ENCODE peak calls at places on chromosome 21, in six cellular contexts. U is cardiac muscle cell; O is CD8-positive, alpha-beta T cell; P is fibroblast of lung; T is thyroid gland; G is A549. X is an unnamed sample. For H3K4me1, the result is how much of the 10 kb centered on the place peaks cover.

GRCh38 chr21:34889287-34889536 is 159.9 kb downstream of the RUNX1 start:
- DNase-seq in U (peak), O (no peak), P (peak), T (peak), G (no peak), X (no peak)

GRCh38 chr21:26148834-26149354 is 21.7 kb downstream of the APP start:
- DNase-seq in U (no peak), O (no peak), P (peak), T (peak), G (no peak), X (no peak)

GRCh38 chr21:19048088-19048672 is 644.6 kb upstream of the TMPRSS15 start:
- DNase-seq in U (no peak), O (no peak), P (no peak), T (no peak), G (no peak), X (no peak)

GRCh38 chr21:24938592-24938991 is 668.7 kb downstream of the MRPL39 start:
- DNase-seq in U (no peak), O (no peak), P (no peak), T (no peak), G (no peak), X (no peak)

GRCh38 chr21:18409579-18409978 is 6.0 kb upstream of the TMPRSS15 start:
- DNase-seq in U (no peak), O (no peak), P (no peak), T (no peak), G (no peak), X (no peak)

GRCh38 chr21:38965910-38966504 is 160.3 kb downstream of the ETS2 start:
- DNase-seq in U (no peak), O (no peak), P (peak), T (peak), G (peak), X (no peak)

GRCh38 chr21:39575778-39576177 is 37.0 kb upstream of the B3GALT5 start:
- DNase-seq in U (no peak), O (no peak), P (no peak), T (no peak), G (no peak), X (no peak)

GRCh38 chr21:36321325-36322082 is 1.5 kb downstream of the MORC3 start:
- DNase-seq in U (peak), O (no peak), P (peak), T (peak), G (no peak), X (no peak)

GRCh38 chr21:27756191-27756590 is 789.3 kb upstream of the ADAMTS5 start:
- DNase-seq in U (no peak), O (no peak), P (no peak), T (no peak), G (no peak), X (no peak)

GRCh38 chr21:34313116-34313515 is 50.7 kb upstream of the KCNE2 start:
- DNase-seq in U (no peak), O (no peak), P (no peak), T (no peak), G (no peak), X (no peak)

GRCh38 chr21:36773111-36773510 is 74.2 kb downstream of the SIM2 start:
- DNase-seq in U (no peak), O (no peak), P (peak), T (peak), G (no peak), X (peak)

GRCh38 chr21:36929622-36930021 is 36.8 kb downstream of the HLCS start:
- DNase-seq in U (no peak), O (no peak), P (no peak), T (no peak), G (no peak), X (no peak)

GRCh38 chr21:28959367-28960099 is 33.1 kb downstream of the LTN1 start:
- DNase-seq in U (no peak), O (no peak), P (peak), T (no peak), G (peak), X (no peak)

GRCh38 chr21:34818663-34819158 is 149.9 kb downstream of the CLIC6 start:
- DNase-seq in U (no peak), O (no peak), P (peak), T (no peak), G (no peak), X (no peak)

GRCh38 chr21:19853061-19853460 is 1145.1 kb upstream of the NCAM2 start:
- DNase-seq in U (no peak), O (no peak), P (no peak), T (no peak), G (no peak), X (no peak)

GRCh38 chr21:18951291-18952038 is 547.9 kb upstream of the TMPRSS15 start:
- DNase-seq in U (peak), O (no peak), P (no peak), T (no peak), G (no peak), X (no peak)

GRCh38 chr21:36127250-36127904 is 7.5 kb upstream of the CBR3 start:
- DNase-seq in U (no peak), O (no peak), P (no peak), T (no peak), G (no peak), X (no peak)

GRCh38 chr21:37380349-37381323 is 14.1 kb downstream of the DYRK1A start:
- DNase-seq in U (no peak), O (no peak), P (no peak), T (peak), G (no peak), X (no peak)

GRCh38 chr21:20419780-20420179 is 578.4 kb upstream of the NCAM2 start:
- DNase-seq in U (no peak), O (no peak), P (no peak), T (no peak), G (no peak), X (no peak)

GRCh38 chr21:33396436-33396835 is 6.8 kb upstream of the IFNGR2 start:
- DNase-seq in U (no peak), O (no peak), P (no peak), T (no peak), G (no peak), X (no peak)

GRCh38 chr21:33019885-33020557 is 5.7 kb upstream of the OLIG2 start:
- DNase-seq in U (no peak), O (no peak), P (no peak), T (no peak), G (no peak), X (no peak)

GRCh38 chr21:16640297-16641027 is 872.4 kb upstream of the CXADR start:
- DNase-seq in U (no peak), O (no peak), P (no peak), T (no peak), G (no peak), X (no peak)

GRCh38 chr21:24220466-24220865 is 1386.8 kb downstream of the MRPL39 start:
- DNase-seq in U (peak), O (no peak), P (no peak), T (no peak), G (no peak), X (no peak)

GRCh38 chr21:33402011-33402979 is 918 bp upstream of the IFNGR2 start:
- DNase-seq in U (peak), O (peak), P (peak), T (peak), G (peak), X (no peak)

GRCh38 chr21:39040494-39041110 is 142.6 kb downstream of the PSMG1 start:
- DNase-seq in U (no peak), O (no peak), P (no peak), T (no peak), G (no peak), X (no peak)

GRCh38 chr21:34034369-34035014 is 38.9 kb upstream of the MRPS6 start:
- DNase-seq in U (no peak), O (no peak), P (no peak), T (peak), G (no peak), X (no peak)

GRCh38 chr21:42227909-42228708 is 9.2 kb downstream of the ABCG1 start:
- DNase-seq in U (no peak), O (peak), P (peak), T (peak), G (peak), X (peak)

GRCh38 chr21:42231761-42232160 is 12.8 kb downstream of the ABCG1 start:
- DNase-seq in U (no peak), O (no peak), P (no peak), T (no peak), G (no peak), X (no peak)

GRCh38 chr21:42229676-42230075 is 10.7 kb downstream of the ABCG1 start:
- DNase-seq in U (no peak), O (no peak), P (no peak), T (no peak), G (no peak), X (no peak)

GRCh38 chr21:42230636-42231035 is 11.7 kb downstream of the ABCG1 start:
- DNase-seq in U (no peak), O (no peak), P (no peak), T (no peak), G (no peak), X (no peak)

DNA sequence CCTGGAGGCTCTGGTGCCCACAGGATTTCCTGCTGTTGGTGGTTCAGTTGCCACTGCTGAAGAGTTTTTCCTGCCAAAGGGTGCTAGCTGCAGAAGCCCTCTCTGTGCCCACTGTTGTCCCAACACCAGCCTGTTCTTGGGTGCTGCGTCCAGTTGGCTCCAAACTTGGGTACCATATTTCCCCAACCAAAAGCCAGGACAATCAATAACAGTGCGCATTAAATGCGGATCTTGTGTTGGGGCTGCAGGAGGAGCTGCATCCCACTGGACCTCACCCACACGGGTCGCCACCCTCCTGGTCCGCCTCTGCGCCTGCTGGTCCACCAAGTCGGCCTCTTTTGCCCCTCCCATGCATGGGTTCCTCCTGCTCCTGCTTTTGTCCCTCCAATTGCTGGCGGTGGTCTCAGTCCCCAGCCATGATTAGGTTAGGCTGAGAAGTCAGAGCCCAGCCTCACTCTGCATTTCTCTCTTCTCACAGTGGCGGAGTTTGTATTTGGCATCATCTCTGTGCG is 9.8 kb downstream of the ABCG1 start:
- DNase-seq in U (no peak), O (no peak), P (no peak), T (no peak), G (no peak), X (no peak)
- H3K4me1 ChIP-seq in U (under half), O (half or more), P (under half), T (under half), G (under half), X (under half)

DNA sequence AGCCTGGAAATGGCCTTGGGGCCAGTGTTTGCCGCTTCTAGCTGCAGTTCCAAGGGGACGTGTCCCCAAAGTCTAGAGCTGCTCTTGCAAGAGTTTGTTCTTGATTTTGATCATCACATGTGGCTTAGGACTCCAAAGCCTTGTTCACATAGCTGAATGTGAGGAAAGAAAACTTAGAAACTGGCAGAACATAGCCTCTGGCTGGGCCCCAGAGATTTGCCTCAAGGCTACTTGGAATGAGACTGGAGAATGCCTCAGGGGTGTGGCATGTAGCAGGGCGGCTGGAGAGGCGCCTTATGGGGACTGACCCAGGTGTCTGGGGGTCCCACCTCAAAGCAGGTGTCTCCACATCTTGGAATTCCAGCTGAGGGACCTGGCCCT is 2.3 kb downstream of the PDXK start:
- DNase-seq in U (no peak), O (no peak), P (no peak), T (no peak), G (no peak), X (no peak)
- H3K4me3 ChIP-seq in U (no peak), O (no peak), P (no peak), T (peak), G (peak), X (peak)

GRCh38 chr21:45209046-45209445 is 78.6 kb downstream of the POFUT2 start:
- DNase-seq in U (no peak), O (no peak), P (peak), T (no peak), G (no peak), X (no peak)
- TF ChIP-seq CTCF in U (no peak), O (no peak), P (no peak), T (no peak), G (no peak), X (no peak)

DNA sequence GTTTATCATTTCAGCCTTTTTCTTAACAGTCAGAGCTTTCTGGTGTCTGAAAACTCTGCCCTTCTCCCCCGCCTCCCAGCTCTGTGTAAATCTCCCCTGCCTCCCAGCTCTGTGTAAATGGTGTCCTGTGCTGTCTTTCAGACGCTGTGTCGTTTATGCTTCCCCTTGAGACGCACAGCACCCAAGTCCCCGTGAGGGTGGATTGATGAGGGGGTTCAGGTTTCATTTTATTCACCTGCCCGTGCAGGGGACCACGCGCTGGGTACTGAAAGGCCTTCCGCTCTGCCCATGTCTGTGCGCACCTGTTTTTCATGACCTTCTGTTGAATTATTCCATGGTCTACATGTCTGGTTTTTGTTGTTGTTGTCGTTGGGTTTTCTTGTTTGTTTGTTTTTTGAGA is 108.2 kb upstream of the COL6A1 start:
- DNase-seq in U (no peak), O (no peak), P (no peak), T (no peak), G (no peak), X (no peak)
- H3K4me1 ChIP-seq in U (under half), O (under half), P (under half), T (under half), G (under half), X (under half)

GRCh38 chr21:42782723-42783247 is 96.6 kb downstream of the WDR4 start:
- DNase-seq in U (no peak), O (no peak), P (no peak), T (no peak), G (no peak), X (no peak)

GRCh38 chr21:42785666-42786427 is 93.5 kb downstream of the WDR4 start:
- DNase-seq in U (no peak), O (no peak), P (no peak), T (no peak), G (no peak), X (no peak)

GRCh38 chr21:42784896-42785451 is 94.4 kb downstream of the WDR4 start:
- DNase-seq in U (no peak), O (no peak), P (no peak), T (no peak), G (no peak), X (no peak)

GRCh38 chr21:42781981-42782722 is 97.2 kb downstream of the WDR4 start:
- DNase-seq in U (peak), O (no peak), P (no peak), T (no peak), G (no peak), X (no peak)

GRCh38 chr21:42784276-42784675 is 95.1 kb downstream of the WDR4 start:
- DNase-seq in U (no peak), O (no peak), P (no peak), T (no peak), G (no peak), X (no peak)
- H3K4me3 ChIP-seq in U (no peak), O (peak), P (no peak), T (no peak), G (no peak), X (peak)

GRCh38 chr21:41377715-41378114 is 15.9 kb downstream of the MX2 start:
- DNase-seq in U (no peak), O (no peak), P (no peak), T (no peak), G (no peak), X (no peak)

GRCh38 chr21:41379901-41380300 is 18.1 kb downstream of the MX2 start:
- DNase-seq in U (no peak), O (no peak), P (no peak), T (no peak), G (no peak), X (no peak)

GRCh38 chr21:41375875-41376274 is 14.0 kb downstream of the MX2 start:
- DNase-seq in U (no peak), O (no peak), P (no peak), T (no peak), G (no peak), X (no peak)

GRCh38 chr21:41381731-41382130 is 19.9 kb downstream of the MX2 start:
- DNase-seq in U (no peak), O (no peak), P (no peak), T (no peak), G (no peak), X (no peak)

GRCh38 chr21:41378849-41379248 is 17.0 kb downstream of the MX2 start:
- DNase-seq in U (no peak), O (no peak), P (no peak), T (no peak), G (no peak), X (no peak)
- TF ChIP-seq CTCF in U (no peak), O (no peak), P (no peak), T (no peak), G (no peak), X (no peak)

GRCh38 chr21:15036189-15036588 is 28.6 kb downstream of the NRIP1 start:
- DNase-seq in U (no peak), O (no peak), P (no peak), T (no peak), G (no peak), X (no peak)

GRCh38 chr21:15037894-15038293 is 26.9 kb downstream of the NRIP1 start:
- DNase-seq in U (no peak), O (no peak), P (no peak), T (no peak), G (no peak), X (no peak)

GRCh38 chr21:15039607-15040299 is 25.0 kb downstream of the NRIP1 start:
- DNase-seq in U (no peak), O (no peak), P (no peak), T (no peak), G (no peak), X (no peak)

GRCh38 chr21:15034126-15034848 is 30.5 kb downstream of the NRIP1 start:
- DNase-seq in U (peak), O (no peak), P (peak), T (no peak), G (no peak), X (no peak)

DNA sequence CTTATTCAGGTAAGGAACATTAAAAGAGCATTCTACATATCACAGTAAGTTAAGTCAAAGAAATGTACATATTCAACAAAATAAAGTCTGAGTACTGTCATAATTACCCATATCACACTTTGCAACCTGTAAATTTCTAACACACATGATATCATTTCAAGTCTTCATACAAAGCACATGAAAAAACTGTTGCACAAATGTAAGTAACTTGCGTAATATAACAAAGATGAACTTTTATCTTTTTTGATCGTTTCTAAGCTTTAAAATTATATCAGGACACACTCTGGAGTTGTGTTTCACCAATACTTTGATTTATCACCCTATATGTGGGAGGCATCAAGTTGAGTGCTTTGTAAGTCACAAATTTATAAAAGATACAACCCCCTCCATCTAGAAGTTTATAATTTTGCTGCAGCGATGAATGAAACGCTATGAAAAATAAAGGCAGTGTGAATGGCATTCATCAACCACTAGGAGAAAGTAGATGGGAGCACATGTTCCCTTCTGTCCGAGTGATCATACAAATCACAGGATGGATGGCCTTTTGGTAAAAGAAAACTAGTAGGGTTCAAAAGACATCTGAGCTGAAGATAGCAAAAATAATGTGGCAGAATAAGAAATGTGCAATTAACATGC is 27.6 kb downstream of the NRIP1 start:
- DNase-seq in U (no peak), O (no peak), P (no peak), T (no peak), G (no peak), X (no peak)
- H3K4me1 ChIP-seq in U (under half), O (under half), P (under half), T (under half), G (under half), X (under half)

DNA sequence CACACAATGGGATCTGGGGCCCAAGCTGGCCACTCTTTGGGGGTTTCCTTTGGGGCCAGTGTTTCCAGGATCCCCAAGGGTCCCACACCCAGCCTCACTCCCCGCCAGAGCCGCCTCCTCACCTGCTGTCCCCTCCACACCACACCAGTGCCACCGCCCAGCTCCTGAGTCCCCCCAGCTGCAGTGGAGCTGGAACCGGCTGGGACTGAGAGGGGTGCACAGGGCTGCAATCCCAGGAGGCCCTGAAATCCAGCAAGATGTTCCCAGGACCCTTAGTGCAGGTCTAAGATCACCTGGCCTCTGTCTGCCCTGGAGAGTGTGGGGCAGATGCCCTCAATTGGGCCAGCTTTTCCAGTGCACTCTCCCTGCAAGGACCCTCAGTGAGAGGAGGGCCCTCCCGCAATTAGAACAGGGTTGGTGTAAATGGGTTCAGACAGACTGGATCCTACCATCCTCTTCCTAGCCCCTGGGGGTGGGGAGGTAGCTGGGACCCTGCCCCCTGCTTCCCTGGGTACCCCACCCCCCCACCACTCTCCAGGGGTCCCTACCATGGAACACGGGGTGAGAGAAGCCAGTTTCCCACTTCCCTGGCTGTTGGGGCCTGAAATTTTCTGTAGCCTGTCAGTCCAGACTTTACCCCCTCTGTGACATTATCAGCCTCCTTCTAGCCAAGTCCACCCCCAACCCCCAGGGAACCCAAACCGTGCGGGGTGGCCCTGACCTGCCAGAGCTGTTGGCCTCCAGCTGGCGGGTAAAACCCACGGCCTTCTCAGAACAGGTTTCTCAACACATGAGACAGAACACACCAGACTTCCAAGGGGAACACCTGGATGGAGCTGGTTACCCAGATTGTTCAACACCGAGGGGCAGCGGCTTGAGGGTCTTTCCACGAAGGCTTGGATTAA is 7.0 kb downstream of the KRTAP10-12 start:
- DNase-seq in U (no peak), O (peak), P (no peak), T (no peak), G (no peak), X (no peak)
- H3K4me3 ChIP-seq in U (no peak), O (no peak), P (no peak), T (no peak), G (no peak), X (no peak)

X was measured in thoracic aorta.